ENCODE peak calls at places on chromosome 15, in seven cellular contexts. W is adrenal gland; I is hepatocyte; Q is CD4-positive, alpha-beta T cell; G is nephron progenitor cell; S is OCI-LY7; A is GM23338. E is an unnamed sample.

GRCh38 chr15:99163271-99164062 is 58.6 kb downstream of the SYNM start:
- DNase-seq in W (no peak), I (no peak), Q (no peak), G (no peak), S (no peak), A (no peak), E (no peak)

GRCh38 chr15:90750186-90750585 is 33.0 kb downstream of the BLM start:
- DNase-seq in W (no peak), I (no peak), Q (no peak), G (no peak), S (no peak), A (no peak), E (no peak)

GRCh38 chr15:65115542-65115941 is 542 bp upstream of the UBAP1L start:
- DNase-seq in W (no peak), I (no peak), Q (no peak), G (no peak), S (no peak), A (no peak), E (no peak)

GRCh38 chr15:70466895-70467529 is 296.3 kb downstream of the UACA start:
- DNase-seq in W (peak; percentile 49), I (peak; percentile 75), Q (peak; percentile 35), G (peak; percentile 42), S (peak; percentile 71), A (peak; percentile 70), E (peak; percentile 63)

GRCh38 chr15:93270937-93271472 is 182.0 kb upstream of the RGMA start:
- DNase-seq in W (no peak), I (no peak), Q (no peak), G (no peak), S (no peak), A (peak; percentile 31), E (no peak)

GRCh38 chr15:85475317-85475701 is 94.9 kb downstream of the AKAP13 start:
- DNase-seq in W (no peak), I (no peak), Q (no peak), G (no peak), S (peak; percentile 85), A (no peak), E (no peak)

GRCh38 chr15:42035362-42035761 is 14.5 kb upstream of the PLA2G4E start:
- DNase-seq in W (no peak), I (peak; percentile 28), Q (no peak), G (no peak), S (peak; percentile 73), A (peak; percentile 53), E (peak; percentile 71)

GRCh38 chr15:71313806-71314205 is 198.5 kb downstream of the THSD4 start:
- DNase-seq in W (no peak), I (no peak), Q (no peak), G (no peak), S (no peak), A (no peak), E (no peak)

GRCh38 chr15:77901921-77902750 is 175.4 kb downstream of the TBC1D2B start:
- DNase-seq in W (no peak), I (no peak), Q (no peak), G (peak; percentile 26), S (peak; percentile 31), A (peak; percentile 37), E (no peak)

GRCh38 chr15:40358492-40359353 is 704 bp downstream of the DISP2 start:
- DNase-seq in W (no peak), I (no peak), Q (no peak), G (no peak), S (peak; percentile 75), A (peak; percentile 72), E (peak; percentile 48)

GRCh38 chr15:101633356-101633755 is 18.8 kb downstream of the TM2D3 start:
- DNase-seq in W (no peak), I (no peak), Q (no peak), G (no peak), S (no peak), A (no peak), E (no peak)

GRCh38 chr15:80367094-80367493 is 37.1 kb upstream of the ARNT2 start:
- DNase-seq in W (no peak), I (no peak), Q (no peak), G (peak; percentile 16), S (peak; percentile 46), A (peak; percentile 90), E (no peak)

GRCh38 chr15:39774688-39775267 is 7.9 kb downstream of the FSIP1 start:
- DNase-seq in W (no peak), I (no peak), Q (no peak), G (no peak), S (peak; percentile 33), A (no peak), E (no peak)

GRCh38 chr15:84669726-84670125 is 11.7 kb upstream of the NMB start:
- DNase-seq in W (no peak), I (no peak), Q (no peak), G (no peak), S (no peak), A (no peak), E (no peak)

GRCh38 chr15:74384566-74385441 is 17.4 kb upstream of the CYP11A1 start:
- DNase-seq in W (no peak), I (no peak), Q (no peak), G (no peak), S (peak; percentile 56), A (no peak), E (peak; percentile 88)

GRCh38 chr15:33729648-33730047 is 238.6 kb upstream of the CHRM5 start:
- DNase-seq in W (no peak), I (peak; percentile 41), Q (no peak), G (no peak), S (peak; percentile 1), A (peak; percentile 34), E (no peak)

DNA sequence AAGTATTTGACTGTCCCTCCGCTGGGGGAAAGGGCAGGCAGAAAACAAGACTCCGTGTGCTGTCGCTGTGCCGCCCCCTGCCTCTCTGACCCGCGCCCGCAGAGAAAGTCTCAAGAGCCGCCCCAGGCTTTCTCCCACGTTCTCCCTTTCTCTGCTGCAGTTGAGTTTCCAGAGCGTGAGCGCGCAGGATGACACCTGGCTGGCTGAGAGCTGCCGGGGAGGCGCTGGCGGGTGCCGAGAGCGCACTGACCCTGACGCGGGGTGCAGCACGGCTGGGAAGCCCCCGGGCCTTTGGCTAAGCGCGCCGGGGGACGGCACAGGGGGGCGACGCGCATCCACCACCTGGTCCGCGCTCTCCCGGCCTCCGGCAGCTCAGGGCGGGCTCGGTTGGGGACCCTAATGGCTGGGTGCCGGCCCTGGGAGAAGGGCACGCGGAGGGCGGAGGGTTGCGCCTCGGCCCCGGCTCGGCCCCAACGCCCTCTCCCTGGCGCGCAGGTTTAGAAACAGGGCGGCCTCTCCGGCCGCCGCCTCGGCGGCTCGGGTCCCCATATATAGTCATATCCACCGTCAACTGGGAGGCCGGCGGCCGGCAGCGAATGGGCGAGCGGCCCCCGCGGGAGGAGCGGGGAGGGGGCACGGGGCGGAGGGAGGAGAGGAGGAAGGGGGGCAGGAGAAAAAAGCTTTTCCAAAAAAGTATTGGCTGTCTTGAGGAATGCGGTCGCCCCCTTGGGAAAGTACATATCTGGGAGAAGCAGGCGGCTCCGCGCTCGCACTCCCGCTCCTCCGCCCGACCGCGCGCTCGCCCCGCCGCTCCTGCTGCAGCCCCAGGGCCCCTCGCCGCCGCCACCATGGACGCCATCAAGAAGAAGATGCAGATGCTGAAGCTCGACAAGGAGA is at the start of gene TPM1:
- DNase-seq in W (peak; percentile 54), I (peak; percentile 81), Q (no peak), G (peak; percentile 80), S (no peak), A (peak; percentile 94), E (peak; percentile 58)
- TF ChIP-seq CTCF in W (no peak), I (peak; percentile 20), Q (no peak), G (no peak), S (no peak), A (peak; percentile 25), E (no peak)

GRCh38 chr15:67606742-67607141 is 64.2 kb downstream of the MAP2K5 start:
- DNase-seq in W (no peak), I (no peak), Q (no peak), G (no peak), S (no peak), A (no peak), E (no peak)

GRCh38 chr15:67607329-67607728 is 64.8 kb downstream of the MAP2K5 start:
- DNase-seq in W (no peak), I (no peak), Q (no peak), G (no peak), S (no peak), A (no peak), E (no peak)

GRCh38 chr15:67607959-67608605 is 65.6 kb downstream of the MAP2K5 start:
- DNase-seq in W (no peak), I (no peak), Q (no peak), G (no peak), S (no peak), A (no peak), E (no peak)

GRCh38 chr15:67613708-67614107 is 71.2 kb downstream of the MAP2K5 start:
- DNase-seq in W (no peak), I (no peak), Q (no peak), G (no peak), S (peak; percentile 4), A (peak; percentile 68), E (no peak)

GRCh38 chr15:67611803-67612369 is 69.4 kb downstream of the MAP2K5 start:
- DNase-seq in W (no peak), I (peak; percentile 45), Q (no peak), G (no peak), S (no peak), A (no peak), E (no peak)
- TF ChIP-seq CTCF in W (no peak), I (no peak), Q (no peak), G (no peak), S (no peak), A (no peak), E (no peak)

DNA sequence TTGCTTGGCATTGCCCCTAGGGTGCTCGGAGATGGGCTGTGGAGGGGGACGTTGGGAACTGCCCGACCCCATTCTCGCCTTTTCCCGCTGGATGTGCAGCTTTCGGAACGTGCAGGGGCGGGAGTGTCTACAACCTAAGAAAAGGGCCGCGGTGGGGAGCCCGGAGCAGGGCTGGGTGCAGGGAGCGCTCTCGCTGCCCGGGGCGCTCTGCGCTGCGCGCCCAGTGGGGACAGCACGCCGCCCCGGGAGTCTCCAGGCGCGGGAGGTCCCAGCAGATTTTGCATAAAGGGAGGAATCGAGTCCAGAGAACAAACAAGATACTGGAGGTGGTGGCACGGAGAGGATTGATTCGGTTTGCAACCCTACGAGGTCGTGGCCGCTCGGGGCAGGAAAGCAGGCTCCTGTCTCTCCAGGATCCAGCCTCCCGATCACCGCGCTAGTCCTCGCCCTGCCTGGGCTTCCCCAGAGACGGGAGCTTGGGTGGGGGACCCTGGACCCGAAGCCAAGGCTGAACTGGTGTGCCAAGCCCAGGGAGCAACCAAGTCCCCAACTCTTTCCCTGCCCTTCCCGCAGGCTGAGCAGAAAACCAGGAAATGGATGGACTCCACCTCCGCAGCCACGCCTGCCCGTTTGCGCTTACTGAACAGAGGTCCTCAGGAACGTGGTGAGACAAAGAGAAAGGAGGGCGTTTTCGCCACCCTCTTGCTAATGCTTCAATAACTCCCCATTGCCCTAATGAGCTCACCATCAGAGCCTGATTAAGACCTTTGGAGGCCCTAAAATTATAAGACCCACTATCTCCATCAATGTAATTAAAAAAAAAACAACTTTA is 59.7 kb downstream of the NOX5 start:
- DNase-seq in W (peak; percentile 73), I (peak; percentile 81), Q (no peak), G (peak; percentile 67), S (no peak), A (peak; percentile 84), E (no peak)
- TF ChIP-seq CTCF in W (no peak), I (peak; percentile 25), Q (no peak), G (no peak), S (no peak), A (no peak), E (no peak)

DNA sequence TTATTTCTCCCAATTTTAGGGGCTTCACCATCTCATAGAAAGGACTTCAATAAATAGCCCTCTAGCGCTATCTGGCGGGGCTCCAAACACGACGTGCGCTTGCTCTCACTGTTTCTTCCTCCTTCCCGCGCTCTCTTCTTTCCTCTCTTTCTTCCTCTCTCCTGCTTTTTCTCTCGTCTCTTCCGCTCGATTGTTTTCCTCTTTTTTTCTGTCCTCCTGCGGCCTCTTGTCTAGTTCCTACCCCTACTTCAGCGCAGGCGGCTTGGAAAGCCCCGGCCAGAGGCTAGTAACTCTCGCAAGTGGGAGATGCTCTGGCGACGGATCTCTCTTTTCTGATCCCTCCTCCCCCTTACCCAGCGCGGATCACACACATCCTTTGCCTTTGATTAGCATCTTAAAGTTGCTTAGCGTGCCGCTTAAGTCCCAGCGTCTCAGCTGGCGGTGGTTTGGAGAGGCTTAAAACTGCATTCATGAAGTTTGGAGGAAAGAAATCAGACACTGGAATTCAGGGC is 6.2 kb upstream of the MEIS2 start:
- DNase-seq in W (peak; percentile 71), I (peak; percentile 76), Q (no peak), G (peak; percentile 55), S (peak; percentile 62), A (peak; percentile 90), E (no peak)
- TF ChIP-seq CTCF in W (no peak), I (peak; percentile 72), Q (no peak), G (peak; percentile 49), S (peak; percentile 82), A (peak; percentile 71), E (peak; percentile 41)